ENCODE peak calls at places on chromosomes 4 and X, in six cellular contexts. T, U, H, E, R and O are unnamed samples.
A peak's percentile ranks its signal among the peaks of the same experiment; 100 is the strongest.

GRCh38 chrX:13001961-13002671 is 27.2 kb downstream of the TMSB4X start:
- DNase-seq in R (no peak), H (no peak), T (no peak), E (no peak), U (no peak), O (no peak)

GRCh38 chr4:73653695-73654106 is 33.5 kb upstream of the RASSF6 start:
- DNase-seq in R (peak; percentile 65), E (peak; percentile 69), H (no peak), T (peak; percentile 94), U (peak; percentile 30), O (peak; percentile 93)

GRCh38 chr4:138749303-138749702 is 266.3 kb upstream of the NOCT start:
- DNase-seq in R (no peak), U (no peak), T (no peak), H (no peak), E (no peak), O (no peak)

GRCh38 chrX:32774966-32775365 is 436.4 kb downstream of the DMD start:
- DNase-seq in H (no peak), T (no peak), E (no peak), U (no peak), R (no peak), O (no peak)

GRCh38 chrX:14017399-14017798 is 12.3 kb downstream of the GEMIN8 start:
- DNase-seq in T (no peak), R (no peak), E (no peak), H (no peak), U (no peak), O (no peak)

GRCh38 chr4:10157478-10158354 is 41.1 kb upstream of the WDR1 start:
- DNase-seq in U (peak; percentile 50), E (peak; percentile 80), H (no peak), T (peak; percentile 45), R (peak; percentile 88), O (peak; percentile 79)

GRCh38 chrX:38870386-38870895 is 69.2 kb downstream of the MID1IP1 start:
- DNase-seq in U (no peak), H (no peak), T (no peak), R (no peak), E (no peak), O (no peak)

GRCh38 chr4:83961575-83961974 is 425.7 kb downstream of the GPAT3 start:
- DNase-seq in E (no peak), U (peak; percentile 9), H (no peak), T (no peak), R (no peak), O (no peak)

GRCh38 chr4:122658818-122659295 is 38.0 kb upstream of the IL21 start:
- DNase-seq in T (no peak), E (no peak), H (no peak), R (no peak), U (no peak), O (no peak)